ENCODE peak calls at places on chromosomes 13 and 19, in eight cellular contexts. U is hepatocyte; T is sciatic nerve; I is hepatic stellate cell; Z is RWPE1; E is stimulated activated CD4-positive, alpha-beta T cell treated with anti-CD3 and anti-CD28 coated beads, Interleukin-4, amount 100 ng/mL, for 1 hour; O is lung; J is NCI-H748 treated with DMSO at 0.1 percent for 48 hours. C is an unnamed sample.

GRCh38 chr19:18333680-18334079 is 6.7 kb upstream of the PGPEP1 start:
- DNase-seq in U (no peak), T (no peak), I (no peak), Z (no peak), E (no peak), O (no peak), J (no peak), C (no peak)

GRCh38 chr13:105139380-105140285 is 1395.8 kb downstream of the EFNB2 start:
- DNase-seq in U (no peak), T (no peak), I (peak), Z (no peak), E (peak), O (peak), J (peak), C (peak)

GRCh38 chr13:51801631-51802099 is 2.3 kb downstream of the DHRS12 start:
- DNase-seq in U (no peak), T (peak), I (no peak), Z (no peak), E (no peak), O (peak), J (no peak), C (no peak)

GRCh38 chr13:39516140-39516539 is 86.9 kb downstream of the LHFPL6 start:
- DNase-seq in U (no peak), T (no peak), I (no peak), Z (no peak), E (no peak), O (no peak), J (no peak), C (no peak)

GRCh38 chr19:48122421-48122820 is 11.8 kb upstream of the PLA2G4C start:
- DNase-seq in U (no peak), T (no peak), I (no peak), Z (no peak), E (no peak), O (no peak), J (no peak), C (no peak)

GRCh38 chr19:36605839-36606478 is 846 bp downstream of the ZNF382 start:
- DNase-seq in U (no peak), T (no peak), I (no peak), Z (no peak), E (no peak), O (no peak), J (no peak), C (no peak)

GRCh38 chr13:73514208-73514607 is 455.4 kb downstream of the KLF5 start:
- DNase-seq in U (no peak), T (no peak), I (no peak), Z (no peak), E (no peak), O (no peak), J (no peak), C (no peak)

GRCh38 chr19:45939792-45940514 is 25.4 kb upstream of the NANOS2 start:
- DNase-seq in U (no peak), T (no peak), I (no peak), Z (no peak), E (no peak), O (no peak), J (no peak), C (no peak)

GRCh38 chr13:80040219-80040976 is 300.5 kb downstream of the SPRY2 start:
- DNase-seq in U (peak), T (no peak), I (peak), Z (peak), E (no peak), O (no peak), J (no peak), C (no peak)

GRCh38 chr13:39364797-39365468 is 238.1 kb downstream of the LHFPL6 start:
- DNase-seq in U (peak), T (no peak), I (no peak), Z (peak), E (no peak), O (no peak), J (peak), C (no peak)

GRCh38 chr13:106468207-106468606 is 67.3 kb downstream of the EFNB2 start:
- DNase-seq in U (no peak), T (no peak), I (no peak), Z (no peak), E (no peak), O (no peak), J (no peak), C (no peak)

GRCh38 chr13:38767506-38768265 is 80.8 kb downstream of the FREM2 start:
- DNase-seq in U (no peak), T (no peak), I (no peak), Z (no peak), E (no peak), O (no peak), J (no peak), C (no peak)

GRCh38 chr19:40799558-40800338 is 757 bp downstream of the EGLN2 start:
- DNase-seq in U (peak), T (peak), I (peak), Z (no peak), E (no peak), O (peak), J (no peak), C (peak)

GRCh38 chr13:79741006-79741405 is 260.1 kb downstream of the NDFIP2 start:
- DNase-seq in U (peak), T (no peak), I (no peak), Z (no peak), E (no peak), O (no peak), J (no peak), C (no peak)

GRCh38 chr13:93963266-93964131 is 516.0 kb downstream of the DCT start:
- DNase-seq in U (peak), T (no peak), I (no peak), Z (no peak), E (no peak), O (no peak), J (peak), C (no peak)

GRCh38 chr13:101493541-101493940 is 41.1 kb downstream of the ITGBL1 start:
- DNase-seq in U (no peak), T (no peak), I (no peak), Z (no peak), E (no peak), O (no peak), J (no peak), C (no peak)

GRCh38 chr19:54133312-54133956 is 4.1 kb upstream of the CNOT3 start:
- DNase-seq in U (peak), T (no peak), I (no peak), Z (no peak), E (no peak), O (peak), J (no peak), C (peak)

GRCh38 chr19:11373166-11373884 is 1.1 kb upstream of the SWSAP1 start:
- DNase-seq in U (peak), T (no peak), I (peak), Z (peak), E (no peak), O (no peak), J (peak), C (peak)

GRCh38 chr19:44476559-44477408 is 23.5 kb downstream of the ZNF180 start:
- DNase-seq in U (no peak), T (no peak), I (no peak), Z (no peak), E (no peak), O (no peak), J (peak), C (peak)

GRCh38 chr19:40465025-40465780 is at the start of gene BLVRB:
- DNase-seq in U (no peak), T (no peak), I (peak), Z (no peak), E (no peak), O (no peak), J (peak), C (peak)

GRCh38 chr19:18122860-18123795 is 25.6 kb downstream of the MAST3 start:
- DNase-seq in U (no peak), T (no peak), I (no peak), Z (no peak), E (no peak), O (no peak), J (no peak), C (no peak)

GRCh38 chr19:55304980-55305379 is 20.2 kb downstream of the TMEM150B start:
- DNase-seq in U (no peak), T (no peak), I (no peak), Z (no peak), E (no peak), O (no peak), J (no peak), C (no peak)

GRCh38 chr19:48735031-48735615 is 5.3 kb downstream of the RASIP1 start:
- DNase-seq in U (peak), T (no peak), I (no peak), Z (no peak), E (no peak), O (no peak), J (peak), C (no peak)

GRCh38 chr13:32475403-32475802 is 47.5 kb upstream of the N4BP2L1 start:
- DNase-seq in U (no peak), T (no peak), I (no peak), Z (no peak), E (no peak), O (no peak), J (no peak), C (no peak)

GRCh38 chr13:31588331-31588730 is 151.0 kb upstream of the RXFP2 start:
- DNase-seq in U (peak), T (no peak), I (no peak), Z (no peak), E (no peak), O (no peak), J (peak), C (no peak)

GRCh38 chr13:20231839-20232555 is at the start of gene GJB6:
- DNase-seq in U (peak), T (no peak), I (no peak), Z (peak), E (peak), O (no peak), J (peak), C (no peak)

GRCh38 chr13:101773062-101773461 is 320.6 kb downstream of the ITGBL1 start:
- DNase-seq in U (no peak), T (no peak), I (no peak), Z (no peak), E (no peak), O (no peak), J (no peak), C (no peak)

GRCh38 chr19:29528350-29528945 is 2.7 kb downstream of the VSTM2B start:
- DNase-seq in U (peak), T (peak), I (peak), Z (peak), E (peak), O (no peak), J (peak), C (peak)

GRCh38 chr13:80101040-80101439 is 239.9 kb downstream of the SPRY2 start:
- DNase-seq in U (peak), T (no peak), I (no peak), Z (no peak), E (no peak), O (no peak), J (no peak), C (no peak)

GRCh38 chr19:28685802-28686201 is 527.1 kb downstream of the UQCRFS1 start:
- DNase-seq in U (no peak), T (no peak), I (no peak), Z (no peak), E (no peak), O (no peak), J (no peak), C (no peak)

GRCh38 chr19:48543121-48543710 is 8.8 kb upstream of the SULT2B1 start:
- DNase-seq in U (no peak), T (no peak), I (peak), Z (peak), E (no peak), O (peak), J (no peak), C (no peak)

GRCh38 chr19:7902796-7903243 is 857 bp upstream of the MAP2K7 start:
- DNase-seq in U (no peak), T (no peak), I (no peak), Z (no peak), E (no peak), O (peak), J (no peak), C (no peak)

GRCh38 chr13:97256343-97256783 is 34.2 kb downstream of the MBNL2 start:
- DNase-seq in U (peak), T (no peak), I (peak), Z (peak), E (no peak), O (no peak), J (no peak), C (no peak)

GRCh38 chr19:44005968-44006367 is 3.2 kb downstream of the ZNF230 start:
- DNase-seq in U (no peak), T (no peak), I (no peak), Z (no peak), E (no peak), O (no peak), J (no peak), C (no peak)

GRCh38 chr19:28940751-28941500 is 272.0 kb downstream of the UQCRFS1 start:
- DNase-seq in U (no peak), T (no peak), I (peak), Z (no peak), E (no peak), O (no peak), J (no peak), C (no peak)

GRCh38 chr13:75316427-75316826 is 165.5 kb downstream of the TBC1D4 start:
- DNase-seq in U (no peak), T (no peak), I (peak), Z (peak), E (no peak), O (no peak), J (no peak), C (no peak)

GRCh38 chr19:9052894-9053293 is 34.0 kb upstream of the OR1M1 start:
- DNase-seq in U (no peak), T (no peak), I (no peak), Z (no peak), E (no peak), O (no peak), J (no peak), C (no peak)

GRCh38 chr13:97002581-97002980 is 8.3 kb upstream of the OXGR1 start:
- DNase-seq in U (no peak), T (no peak), I (no peak), Z (no peak), E (no peak), O (no peak), J (no peak), C (no peak)

GRCh38 chr19:48501446-48501960 is 10.1 kb downstream of the LMTK3 start:
- DNase-seq in U (peak), T (no peak), I (no peak), Z (no peak), E (peak), O (peak), J (peak), C (peak)

GRCh38 chr19:32651729-32652140 is 23.2 kb downstream of the ANKRD27 start:
- DNase-seq in U (peak), T (no peak), I (no peak), Z (no peak), E (no peak), O (no peak), J (no peak), C (no peak)